ENCODE peak calls at places on chromosomes 2 and 18, in four cellular contexts. E is lower lobe of right lung, A is astrocyte, H is AG10803. N is an unnamed sample.

GRCh38 chr2:199148076-199148845 is 309.5 kb downstream of the SATB2 start:
- DNase-seq in E (no peak), A (no peak), H (peak; percentile 40), N (no peak)

GRCh38 chr2:134253804-134254203 is at the start of gene MGAT5:
- DNase-seq in E (no peak), A (no peak), H (no peak), N (no peak)

GRCh38 chr18:77054606-77055428 is 77.8 kb downstream of the MBP start:
- DNase-seq in E (peak; percentile 92), A (peak; percentile 75), H (peak; percentile 81), N (no peak)

GRCh38 chr2:238941262-238941792 is 93.4 kb downstream of the TWIST2 start:
- DNase-seq in E (no peak), A (no peak), H (no peak), N (peak; percentile 52)

GRCh38 chr2:42142476-42143184 is 26.5 kb upstream of the EML4 start:
- DNase-seq in E (peak; percentile 49), A (peak; percentile 61), H (no peak), N (no peak)

GRCh38 chr2:237824085-237824484 is 25.5 kb downstream of the RBM44 start:
- DNase-seq in E (no peak), A (no peak), H (no peak), N (no peak)

GRCh38 chr2:17762457-17762856 is 8.5 kb downstream of the GEN1 start:
- DNase-seq in E (no peak), A (no peak), H (no peak), N (no peak)

GRCh38 chr18:48934708-48935432 is 15.9 kb downstream of the SMAD7 start:
- DNase-seq in E (no peak), A (no peak), H (no peak), N (no peak)

GRCh38 chr2:164859251-164859818 is 17.7 kb upstream of the COBLL1 start:
- DNase-seq in E (no peak), A (no peak), H (no peak), N (no peak)

GRCh38 chr2:66960161-66960560 is 437.0 kb upstream of the ETAA1 start:
- DNase-seq in E (no peak), A (no peak), H (no peak), N (no peak)

GRCh38 chr2:112814278-112814677 is 22.3 kb downstream of the IL1B start:
- DNase-seq in E (no peak), A (no peak), H (peak; percentile 71), N (no peak)

GRCh38 chr2:238968616-238969394 is 120.9 kb downstream of the TWIST2 start:
- DNase-seq in E (no peak), A (no peak), H (no peak), N (no peak)

GRCh38 chr2:229265727-229266126 is 5.4 kb downstream of the PID1 start:
- DNase-seq in E (no peak), A (no peak), H (no peak), N (no peak)

DNA sequence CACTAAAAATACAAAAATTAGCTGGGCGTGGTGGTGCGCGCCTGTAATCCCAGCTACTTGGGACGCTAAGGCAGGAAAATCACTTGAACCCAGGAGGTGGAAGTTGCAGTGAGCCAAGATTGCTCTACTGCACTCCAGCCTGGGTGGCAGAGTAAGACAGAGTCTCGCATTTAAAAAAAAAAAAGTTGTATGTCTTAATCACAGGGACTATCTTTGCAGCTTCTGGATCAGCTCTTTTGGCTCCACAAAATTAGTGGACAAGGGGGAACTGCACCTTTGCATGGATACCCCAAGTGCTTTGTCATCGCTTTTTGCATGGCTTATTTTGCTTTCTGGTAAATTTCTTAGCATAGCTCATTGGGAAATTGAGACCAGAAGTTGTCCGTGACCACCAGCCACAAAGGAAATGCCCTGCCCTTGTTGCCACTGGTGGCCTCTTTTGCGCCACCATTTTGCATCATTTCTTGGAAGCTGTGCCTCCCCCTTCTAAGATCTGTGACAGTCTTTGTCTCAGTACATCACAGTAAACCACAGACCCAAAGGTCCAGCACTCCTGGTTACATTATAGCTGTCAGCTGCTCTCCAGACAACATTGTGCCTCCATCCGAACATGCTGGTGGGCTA is 43.9 kb upstream of the PCBP1 start:
- DNase-seq in E (peak; percentile 72), A (no peak), H (no peak), N (no peak)
- TF ChIP-seq CTCF in E (no peak), A (no peak), H (no peak), N (no peak)

GRCh38 chr18:65936678-65937077 is 185.9 kb downstream of the CDH7 start:
- DNase-seq in E (no peak), A (no peak), H (no peak), N (no peak)
- TF ChIP-seq CTCF in E (no peak), A (no peak), H (no peak), N (no peak)

DNA sequence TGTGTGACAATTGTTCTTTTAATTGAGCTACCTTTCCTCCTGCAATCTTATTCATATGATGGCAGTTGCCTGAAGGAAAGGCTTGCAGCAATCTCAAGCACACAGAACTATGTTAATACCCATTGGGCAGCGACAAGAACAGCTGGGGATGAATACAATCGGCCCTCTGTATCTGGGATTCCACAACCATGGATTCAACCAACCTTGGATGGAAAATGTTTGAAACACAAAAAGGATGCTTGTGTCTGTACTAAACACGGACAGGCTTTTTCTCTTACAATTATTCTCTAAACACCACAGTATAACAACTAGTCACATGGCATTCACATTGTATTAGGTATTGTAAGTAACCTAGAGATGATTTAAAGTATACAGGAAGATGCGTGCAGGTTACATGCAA is 256.1 kb upstream of the SIX2 start:
- DNase-seq in E (no peak), A (no peak), H (no peak), N (peak; percentile 18)
- TF ChIP-seq CTCF in E (no peak), A (no peak), H (no peak), N (no peak)

GRCh38 chr2:96760036-96760985 is at the start of gene CNNM4:
- DNase-seq in E (peak; percentile 98), A (peak; percentile 78), H (peak; percentile 88), N (peak; percentile 96)

GRCh38 chr2:96760986-96761832 is 507 bp downstream of the CNNM4 start:
- DNase-seq in E (peak; percentile 72), A (no peak), H (peak; percentile 28), N (no peak)

GRCh38 chr2:96762529-96763253 is 2.0 kb downstream of the CNNM4 start:
- DNase-seq in E (no peak), A (peak; percentile 43), H (no peak), N (no peak)

GRCh38 chr2:96764253-96764637 is 3.5 kb downstream of the CNNM4 start:
- DNase-seq in E (peak; percentile 55), A (no peak), H (no peak), N (no peak)

GRCh38 chr2:96763511-96764252 is 3.0 kb downstream of the CNNM4 start:
- DNase-seq in E (no peak), A (no peak), H (no peak), N (no peak)
- TF ChIP-seq CTCF in E (peak; percentile 39), A (no peak), H (peak; percentile 40), N (no peak)

GRCh38 chr18:21134895-21135294 is 23.3 kb upstream of the ROCK1 start:
- DNase-seq in E (no peak), A (no peak), H (peak; percentile 53), N (no peak)
- TF ChIP-seq CTCF in E (peak; percentile 37), A (no peak), H (peak; percentile 57), N (no peak)

DNA sequence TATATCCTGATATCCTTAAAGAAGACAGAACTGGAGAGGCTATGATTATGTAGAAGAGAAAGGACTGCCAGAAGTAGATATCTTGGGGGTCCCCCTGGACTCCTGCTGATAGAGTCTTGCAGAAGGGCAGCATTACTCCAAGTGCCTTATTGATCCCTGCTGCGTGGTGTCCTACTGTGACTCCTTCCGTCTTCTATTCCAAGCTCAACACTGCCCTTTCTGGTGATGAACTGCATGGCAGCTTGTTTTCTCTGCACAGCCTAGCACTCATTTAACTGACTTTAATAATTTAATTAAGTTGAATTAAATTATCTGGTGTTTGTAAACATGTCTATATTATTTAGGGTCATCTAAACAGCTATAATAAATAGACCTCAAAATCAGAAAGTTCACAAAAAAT is 194.1 kb upstream of the DSEL start:
- DNase-seq in E (no peak), A (no peak), H (no peak), N (no peak)
- TF ChIP-seq CTCF in E (no peak), A (no peak), H (no peak), N (no peak)

GRCh38 chr2:161965994-161966393 is 108.0 kb downstream of the DPP4 start:
- DNase-seq in E (no peak), A (peak; percentile 1), H (peak; percentile 30), N (no peak)
- TF ChIP-seq CTCF in E (no peak), A (no peak), H (no peak), N (no peak)

DNA sequence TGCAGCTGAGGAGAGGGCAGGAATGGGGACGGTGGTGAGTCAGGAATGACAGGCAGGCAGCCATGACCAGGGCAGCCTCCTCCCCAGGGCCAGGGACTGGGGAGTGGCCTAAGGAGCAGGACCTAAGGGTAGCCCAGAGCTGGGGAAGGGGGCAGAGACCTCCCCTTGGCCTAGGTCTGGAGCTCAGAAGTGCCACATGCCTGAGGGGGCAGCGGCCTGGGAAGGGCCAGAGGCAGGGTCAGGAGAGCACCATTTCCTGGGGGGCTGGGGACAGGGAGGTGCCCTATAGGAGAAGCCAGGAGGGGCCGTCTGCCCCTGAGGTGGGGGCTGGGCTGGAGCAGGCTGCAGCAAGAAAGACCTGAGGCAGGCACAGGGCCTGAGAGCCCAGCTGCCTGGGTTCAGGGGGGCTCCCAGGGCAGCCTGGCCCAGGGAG is 20.9 kb downstream of the CFLAR start:
- DNase-seq in E (no peak), A (no peak), H (no peak), N (no peak)
- TF ChIP-seq CTCF in E (no peak), A (no peak), H (no peak), N (no peak)

DNA sequence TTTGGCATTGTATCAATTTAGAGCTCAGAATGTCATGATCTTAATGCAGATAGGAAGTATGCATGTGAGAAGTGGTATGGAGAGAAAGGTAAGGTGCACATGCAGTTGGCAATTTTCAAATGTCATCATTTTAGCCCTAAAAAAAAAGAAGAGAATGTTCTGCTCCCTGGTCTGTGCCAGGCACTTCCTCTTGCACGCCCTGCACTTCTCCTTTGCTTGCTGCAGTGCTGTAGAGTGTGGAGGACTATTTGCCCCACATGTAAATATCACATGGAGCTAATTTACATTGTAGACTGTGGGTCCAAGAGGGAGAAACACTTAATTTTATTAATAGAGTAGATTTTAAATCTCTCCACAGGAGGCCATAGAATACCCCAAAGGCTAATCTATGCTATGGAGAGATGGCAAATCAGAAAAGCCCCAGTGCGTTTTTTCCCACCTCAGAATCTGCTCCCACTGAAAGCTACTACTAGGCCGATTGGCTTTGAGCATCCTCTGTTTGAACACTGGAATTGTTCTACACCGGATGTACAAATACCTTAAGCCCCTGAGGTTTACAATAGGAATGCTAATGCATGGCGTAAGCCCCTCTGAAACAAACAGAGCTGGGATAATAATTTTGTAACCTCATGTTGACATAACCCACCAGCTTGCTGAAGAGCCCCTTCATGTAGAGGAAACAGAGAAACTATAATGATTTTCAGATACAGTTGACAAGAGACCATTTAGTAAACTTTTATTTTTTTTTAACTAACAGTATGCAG is 137.2 kb upstream of the KLHL14 start:
- DNase-seq in E (no peak), A (no peak), H (no peak), N (no peak)
- TF ChIP-seq CTCF in E (no peak), A (no peak), H (no peak), N (no peak)

N was measured in vagina.